ENCODE peak calls at places on chromosome 4, in five cellular contexts. K is progenitor cell of endocrine pancreas, J is BJ, D is upper lobe of right lung, Q is astrocyte. C is an unnamed sample.

GRCh38 chr4:15729910-15730533 is 27.2 kb downstream of the BST1 start:
- DNase-seq in K (no peak), J (no peak), D (no peak), Q (peak; percentile 20), C (no peak)

GRCh38 chr4:183772361-183772760 is 113.3 kb downstream of the TRAPPC11 start:
- DNase-seq in K (no peak), J (no peak), D (no peak), Q (no peak), C (no peak)

GRCh38 chr4:41750624-41751324 is 2.2 kb upstream of the PHOX2B start:
- DNase-seq in K (no peak), J (no peak), D (no peak), Q (no peak), C (no peak)

GRCh38 chr4:2936773-2937145 is 26.4 kb downstream of the NOP14 start:
- DNase-seq in K (no peak), J (no peak), D (peak; percentile 60), Q (peak; percentile 76), C (peak; percentile 21)

GRCh38 chr4:173399016-173399415 is at the start of gene SCRG1:
- DNase-seq in K (no peak), J (no peak), D (no peak), Q (no peak), C (no peak)

GRCh38 chr4:101232074-101232776 is 115.1 kb downstream of the PPP3CA start:
- DNase-seq in K (no peak), J (peak; percentile 10), D (no peak), Q (peak; percentile 85), C (no peak)

GRCh38 chr4:183987529-183987946 is 82.4 kb downstream of the STOX2 start:
- DNase-seq in K (peak; percentile 19), J (peak; percentile 16), D (peak; percentile 83), Q (peak; percentile 85), C (no peak)

GRCh38 chr4:26015133-26015651 is 101.2 kb downstream of the SMIM20 start:
- DNase-seq in K (no peak), J (peak; percentile 98), D (no peak), Q (peak; percentile 99), C (no peak)

GRCh38 chr4:101730291-101731117 is 60.0 kb upstream of the BANK1 start:
- DNase-seq in K (peak; percentile 32), J (peak; percentile 5), D (peak; percentile 56), Q (peak; percentile 66), C (no peak)

GRCh38 chr4:7462509-7462971 is 27.8 kb upstream of the PSAPL1 start:
- DNase-seq in K (no peak), J (no peak), D (no peak), Q (peak; percentile 23), C (no peak)

GRCh38 chr4:53924333-53925049 is 139.9 kb downstream of the CHIC2 start:
- DNase-seq in K (no peak), J (no peak), D (no peak), Q (no peak), C (no peak)

GRCh38 chr4:108849611-108850406 is 87.0 kb upstream of the ETNPPL start:
- DNase-seq in K (no peak), J (peak; percentile 64), D (no peak), Q (peak; percentile 87), C (no peak)

GRCh38 chr4:138311771-138312535 is 69.8 kb upstream of the SLC7A11 start:
- DNase-seq in K (no peak), J (no peak), D (no peak), Q (peak; percentile 53), C (no peak)

GRCh38 chr4:38560763-38561558 is 103.0 kb upstream of the KLF3 start:
- DNase-seq in K (no peak), J (no peak), D (no peak), Q (no peak), C (no peak)

GRCh38 chr4:69920874-69921273 is 10.0 kb upstream of the CSN1S1 start:
- DNase-seq in K (no peak), J (no peak), D (no peak), Q (no peak), C (no peak)

GRCh38 chr4:147635348-147635747 is 18.2 kb downstream of the TMEM184C start:
- DNase-seq in K (no peak), J (no peak), D (no peak), Q (no peak), C (no peak)

GRCh38 chr4:13344216-13344615 is 139.9 kb downstream of the RAB28 start:
- DNase-seq in K (no peak), J (no peak), D (no peak), Q (no peak), C (no peak)

GRCh38 chr4:139522457-139522856 is 33.6 kb downstream of the SETD7 start:
- DNase-seq in K (no peak), J (no peak), D (no peak), Q (no peak), C (no peak)

GRCh38 chr4:66639361-66639760 is 905.9 kb downstream of the CENPC start:
- DNase-seq in K (no peak), J (no peak), D (no peak), Q (peak; percentile 23), C (no peak)

GRCh38 chr4:121927948-121928347 is 23.9 kb downstream of the TRPC3 start:
- DNase-seq in K (no peak), J (no peak), D (no peak), Q (no peak), C (no peak)

GRCh38 chr4:97394653-97395052 is 748.6 kb downstream of the STPG2 start:
- DNase-seq in K (no peak), J (no peak), D (no peak), Q (peak; percentile 56), C (no peak)

GRCh38 chr4:173680278-173680677 is 150.2 kb upstream of the HAND2 start:
- DNase-seq in K (no peak), J (no peak), D (no peak), Q (no peak), C (no peak)

GRCh38 chr4:80202784-80203553 is 5.7 kb downstream of the PRDM8 start:
- DNase-seq in K (no peak), J (no peak), D (peak; percentile 68), Q (no peak), C (peak; percentile 64)

GRCh38 chr4:40055379-40055872 is 1.2 kb upstream of the N4BP2 start:
- DNase-seq in K (no peak), J (no peak), D (no peak), Q (peak; percentile 62), C (no peak)

GRCh38 chr4:76147454-76148141 is 599 bp downstream of the NUP54 start:
- DNase-seq in K (peak; percentile 37), J (peak; percentile 9), D (peak; percentile 80), Q (peak; percentile 73), C (no peak)

DNA sequence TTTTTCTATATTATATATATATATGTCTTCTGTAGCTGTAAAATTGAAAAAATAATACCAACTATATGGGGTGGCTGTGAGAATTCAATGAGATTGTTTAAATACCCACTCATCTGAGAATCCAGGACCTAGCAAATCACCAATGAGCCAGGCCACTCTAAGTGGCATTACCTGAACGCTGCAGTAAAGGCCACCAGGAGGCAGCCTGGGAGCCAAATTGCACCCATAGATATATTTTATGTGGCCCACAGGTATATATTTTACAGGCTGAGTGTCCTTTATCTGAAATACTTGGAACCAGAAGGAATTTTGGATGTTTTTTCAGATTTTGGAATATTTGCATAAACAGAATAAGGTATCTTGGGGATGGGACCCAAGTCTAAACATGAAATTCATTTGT is 58.2 kb upstream of the C4orf50 start:
- DNase-seq in K (no peak), J (no peak), D (no peak), Q (no peak), C (no peak)
- TF ChIP-seq CTCF in K (peak; percentile 54), J (no peak), D (no peak), Q (no peak), C (no peak)

DNA sequence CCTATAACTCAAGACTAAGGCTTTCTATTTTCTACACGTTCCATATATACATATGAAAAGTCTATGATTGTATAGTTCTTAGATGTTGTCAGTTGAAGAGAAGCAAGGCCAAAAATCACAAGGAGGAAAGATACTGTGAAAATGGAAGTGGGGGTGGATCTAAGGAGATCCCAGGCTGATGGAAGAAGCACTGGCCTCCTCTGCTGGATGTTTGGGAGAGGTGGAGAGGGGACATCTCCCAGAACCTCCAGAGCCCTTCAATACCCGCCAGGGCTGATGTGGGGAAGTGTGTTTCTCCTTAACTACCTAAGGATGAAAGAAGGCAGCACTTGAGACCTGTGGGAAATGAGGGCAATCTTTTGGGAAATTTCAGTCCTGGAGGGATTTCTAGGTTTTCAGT is 67.4 kb downstream of the RASGEF1B start:
- DNase-seq in K (no peak), J (no peak), D (no peak), Q (no peak), C (no peak)
- TF ChIP-seq CTCF in K (peak; percentile 15), J (no peak), D (no peak), Q (no peak), C (no peak)

GRCh38 chr4:86358176-86358701 is 1.6 kb downstream of the MAPK10 start:
- DNase-seq in K (no peak), J (no peak), D (no peak), Q (no peak), C (no peak)

GRCh38 chr4:86366920-86367319 is 7.1 kb upstream of the MAPK10 start:
- DNase-seq in K (no peak), J (no peak), D (no peak), Q (no peak), C (no peak)

GRCh38 chr4:86359944-86360478 is at the start of gene MAPK10:
- DNase-seq in K (peak; percentile 10), J (peak; percentile 21), D (peak; percentile 63), Q (peak; percentile 88), C (peak; percentile 55)

GRCh38 chr4:86357608-86358007 is 2.2 kb downstream of the MAPK10 start:
- DNase-seq in K (no peak), J (no peak), D (no peak), Q (no peak), C (no peak)

DNA sequence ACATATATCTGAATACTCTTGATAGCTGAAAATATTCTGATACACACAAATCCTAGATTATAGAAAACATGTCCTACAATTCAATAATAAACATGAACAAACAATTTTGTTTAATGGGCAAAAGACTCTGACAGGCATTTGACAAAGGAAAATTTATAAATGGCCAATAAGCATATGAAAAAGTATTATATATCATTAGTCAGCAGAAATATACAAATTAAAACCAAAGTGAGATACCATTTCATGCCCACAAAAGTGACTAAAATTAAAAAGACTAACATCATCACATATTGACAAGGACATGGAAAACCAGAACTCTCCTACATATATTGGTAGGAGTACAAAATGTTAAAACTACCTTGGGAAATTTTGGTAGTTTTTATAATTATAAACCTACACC is 2.7 kb upstream of the MAPK10 start:
- DNase-seq in K (no peak), J (no peak), D (no peak), Q (no peak), C (no peak)
- TF ChIP-seq CTCF in K (no peak), J (no peak), D (no peak), Q (no peak), C (no peak)

DNA sequence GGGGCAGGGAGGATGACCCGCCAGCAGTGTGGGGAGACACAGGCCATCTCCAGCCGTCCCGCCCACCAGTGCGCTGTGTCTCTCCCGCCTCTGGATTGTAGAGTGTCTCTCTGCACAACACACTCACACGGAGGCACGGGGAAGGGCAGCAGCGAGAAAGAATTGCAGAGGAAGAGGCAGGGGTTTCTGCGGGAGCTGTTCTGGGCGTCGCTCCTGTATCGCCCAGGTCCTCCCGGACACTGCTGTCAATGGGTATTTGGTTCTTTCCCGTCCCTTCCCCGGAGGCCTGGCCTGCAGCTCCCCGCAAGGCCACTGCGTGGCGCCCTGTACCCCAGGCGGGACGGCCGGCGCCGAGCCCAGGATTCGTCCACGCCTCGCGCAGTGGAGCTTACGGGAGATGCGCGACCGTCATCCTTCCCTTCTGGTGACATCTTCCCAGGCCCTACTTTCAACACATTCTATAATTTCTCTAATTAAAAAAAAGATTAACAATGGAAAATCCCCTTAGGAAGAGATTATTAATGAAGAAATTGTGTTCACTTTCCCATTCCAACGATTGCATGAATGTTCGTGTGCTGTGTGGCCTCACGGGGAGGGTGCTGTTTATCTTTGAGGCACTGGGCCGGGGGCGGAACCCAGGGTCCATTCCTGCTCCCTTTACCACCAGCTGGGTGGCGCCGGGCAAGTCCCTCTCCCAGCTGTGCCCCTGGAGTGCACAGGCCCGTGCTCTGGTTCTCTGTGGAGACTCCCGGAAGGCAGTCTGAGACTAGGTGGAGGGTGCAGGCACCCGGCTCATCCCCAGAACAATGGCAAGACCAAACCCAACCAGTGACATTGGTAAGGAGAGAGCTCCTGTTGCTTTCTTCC is 95.7 kb downstream of the CPZ start:
- DNase-seq in K (peak; percentile 68), J (no peak), D (peak; percentile 65), Q (no peak), C (no peak)
- TF ChIP-seq CTCF in K (peak; percentile 87), J (peak; percentile 71), D (peak; percentile 43), Q (peak; percentile 39), C (no peak)